ENCODE peak calls at places on chromosomes 7 and 10, in four cellular contexts. J, V, G and Y are unnamed samples.

GRCh38 chr7:77746824-77747165 is 50.5 kb downstream of the RSBN1L start:
- DNase-seq in J (no peak), V (no peak), G (no peak), Y (no peak)

GRCh38 chr7:91327341-91327740 is 63.1 kb downstream of the FZD1 start:
- DNase-seq in V (no peak), J (no peak), G (no peak), Y (no peak)

GRCh38 chr10:93408788-93409187 is 73.3 kb downstream of the MYOF start:
- DNase-seq in J (no peak), V (no peak), G (no peak), Y (no peak)

GRCh38 chr10:78921906-78922305 is 146.9 kb upstream of the ZMIZ1 start:
- DNase-seq in V (no peak), G (no peak), J (no peak), Y (no peak)

GRCh38 chr7:107563761-107564552 is at the start of the genes COG5 and DUS4L:
- DNase-seq in G (peak; percentile 85), V (peak; percentile 91), J (peak; percentile 79), Y (peak; percentile 87)

GRCh38 chr7:36261019-36261754 is 108.1 kb downstream of the EEPD1 start:
- DNase-seq in G (no peak), J (peak; percentile 76), V (peak; percentile 30), Y (no peak)

GRCh38 chr10:43863859-43864591 is 215.3 kb upstream of the ZNF32 start:
- DNase-seq in G (no peak), V (peak; percentile 92), J (peak; percentile 85), Y (peak; percentile 49)

GRCh38 chr7:26436996-26437547 is 145.4 kb downstream of the SNX10 start:
- DNase-seq in G (no peak), V (no peak), J (no peak), Y (no peak)

GRCh38 chr7:98369726-98370125 is 31.2 kb downstream of the BAIAP2L1 start:
- DNase-seq in G (no peak), J (no peak), V (peak; percentile 50), Y (no peak)

GRCh38 chr10:87092356-87092860 is 2.2 kb downstream of the GLUD1 start:
- DNase-seq in J (peak; percentile 37), V (peak; percentile 75), G (no peak), Y (no peak)

GRCh38 chr7:7344583-7344982 is 162.2 kb downstream of the C1GALT1 start:
- DNase-seq in V (no peak), G (no peak), J (no peak), Y (no peak)

GRCh38 chr7:54542920-54543539 is 855 bp downstream of the VSTM2A start:
- DNase-seq in G (no peak), V (peak; percentile 42), J (peak; percentile 5), Y (no peak)

GRCh38 chr7:148242271-148242801 is 348.2 kb upstream of the C7orf33 start:
- DNase-seq in G (peak; percentile 7), J (peak; percentile 16), V (peak; percentile 75), Y (peak; percentile 54)

GRCh38 chr10:98855403-98856189 is 380.1 kb downstream of the HPSE2 start:
- DNase-seq in J (no peak), V (no peak), G (no peak), Y (no peak)

GRCh38 chr7:135508853-135509588 is 881 bp downstream of the CNOT4 start:
- DNase-seq in V (peak; percentile 59), G (peak; percentile 60), J (peak; percentile 20), Y (peak; percentile 46)

GRCh38 chr10:23368816-23369640 is 24.4 kb upstream of the C10orf67 start:
- DNase-seq in G (peak; percentile 39), J (no peak), V (no peak), Y (no peak)

GRCh38 chr10:1526427-1527055 is 210.8 kb downstream of the ADARB2 start:
- DNase-seq in G (peak; percentile 91), J (no peak), V (no peak), Y (no peak)

DNA sequence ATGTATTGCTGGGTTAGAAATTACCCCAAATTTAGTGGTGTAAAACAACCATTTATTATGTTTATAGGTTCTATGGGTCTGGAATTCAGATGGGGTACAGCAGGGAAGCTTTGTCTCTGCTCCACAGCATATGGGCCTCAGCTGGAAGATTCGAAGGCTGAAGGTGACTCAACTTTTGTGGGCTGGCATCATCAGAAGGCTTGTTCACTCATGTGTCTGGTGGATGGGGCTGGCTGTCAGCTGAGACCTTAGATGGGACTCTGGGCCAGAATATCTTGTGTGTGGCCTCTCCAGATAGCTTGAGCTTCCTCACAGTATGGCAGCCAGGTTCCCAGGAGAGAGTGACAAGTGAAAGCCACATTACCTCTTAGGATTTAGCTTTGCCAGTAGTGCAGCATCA is 45.9 kb downstream of the ZNF503 start:
- DNase-seq in V (peak; percentile 23), G (no peak), J (peak; percentile 21), Y (no peak)
- H3K9ac ChIP-seq in V (no peak overlapping the region), G (no peak overlapping the region), J (no peak overlapping the region), Y (no peak overlapping the region)

DNA sequence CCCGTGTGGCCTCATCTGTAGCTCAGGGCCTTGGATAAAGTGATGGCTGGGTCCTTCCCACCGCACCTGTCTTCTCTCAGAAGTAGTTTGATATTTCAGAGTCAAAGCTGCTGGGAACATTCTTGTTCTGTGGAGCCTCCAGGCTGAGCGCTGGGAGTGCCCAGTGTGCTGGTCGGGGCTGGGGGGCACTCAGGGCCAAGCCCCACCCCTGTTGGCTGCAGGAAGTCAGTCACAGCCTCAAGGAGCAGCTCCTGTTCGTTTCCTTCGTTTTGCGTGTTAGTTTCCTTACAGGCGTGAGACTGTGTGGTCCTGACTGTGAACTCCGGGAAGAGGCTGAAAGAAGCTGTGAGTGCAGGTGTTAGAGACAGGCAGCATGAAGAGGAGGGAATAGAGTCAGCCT is 33.2 kb downstream of the POR start:
- DNase-seq in G (no peak), V (no peak), J (no peak), Y (no peak)
- H3K4me1 ChIP-seq in G (no peaks in the 10 kb centered on the region), V (peaks cover 15% of the 10 kb centered on the region), J (peaks cover 12% of the 10 kb centered on the region), Y (no peaks in the 10 kb centered on the region)

DNA sequence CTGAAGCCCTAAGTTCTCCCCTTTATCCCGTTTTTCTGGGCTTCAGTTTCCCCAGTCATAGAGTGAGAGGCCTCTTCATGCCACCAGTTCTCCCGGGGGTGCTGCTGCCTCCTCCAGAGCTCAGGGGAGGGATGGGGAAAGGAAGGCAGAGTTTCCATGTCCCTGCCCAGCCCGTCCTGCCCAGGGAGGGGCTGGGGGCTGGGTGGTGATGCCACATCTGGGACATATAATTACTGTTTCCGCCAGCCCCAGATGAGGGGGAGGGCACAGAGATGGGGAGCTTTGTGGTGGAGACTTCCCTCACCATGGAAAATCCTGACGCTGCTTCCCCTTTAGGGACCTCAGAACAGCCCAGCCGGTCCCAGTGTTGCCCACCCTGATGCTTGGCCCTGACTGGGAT is 4.1 kb downstream of the AQP1 start:
- DNase-seq in J (no peak), V (no peak), G (no peak), Y (no peak)
- H3K27ac ChIP-seq in J (no peak overlapping the region), V (no peak overlapping the region), G (no peak overlapping the region), Y (no peak overlapping the region)

DNA sequence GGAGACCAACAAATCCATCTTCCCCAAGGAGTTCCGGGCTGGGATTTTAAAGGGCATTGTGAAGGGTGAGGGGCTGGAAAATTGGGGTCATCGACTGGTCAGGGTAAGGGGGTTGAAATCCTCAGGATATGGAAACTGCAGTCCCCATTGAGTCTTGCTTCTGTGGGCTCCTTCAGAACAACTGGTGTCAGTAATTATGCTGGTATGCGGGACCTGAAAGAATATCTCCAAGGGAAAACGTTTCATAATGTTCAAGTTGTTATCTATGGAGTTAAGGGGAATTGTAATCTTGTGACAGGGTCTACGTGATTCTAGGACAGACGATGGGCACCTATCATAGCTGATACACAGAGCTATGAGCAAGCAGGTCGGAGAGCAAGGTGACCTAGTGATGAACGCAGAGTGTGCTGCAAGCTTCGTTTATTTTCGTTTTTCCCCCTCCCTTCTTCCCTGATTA is 494 bp upstream of the RHBDD2 start:
- DNase-seq in V (no peak), J (no peak), G (no peak), Y (no peak)
- H3K9ac ChIP-seq in V (peak overlapping the region; percentile 65), J (peak overlapping the region; percentile 84), G (peak overlapping the region; percentile 93), Y (peak overlapping the region; percentile 58)

DNA sequence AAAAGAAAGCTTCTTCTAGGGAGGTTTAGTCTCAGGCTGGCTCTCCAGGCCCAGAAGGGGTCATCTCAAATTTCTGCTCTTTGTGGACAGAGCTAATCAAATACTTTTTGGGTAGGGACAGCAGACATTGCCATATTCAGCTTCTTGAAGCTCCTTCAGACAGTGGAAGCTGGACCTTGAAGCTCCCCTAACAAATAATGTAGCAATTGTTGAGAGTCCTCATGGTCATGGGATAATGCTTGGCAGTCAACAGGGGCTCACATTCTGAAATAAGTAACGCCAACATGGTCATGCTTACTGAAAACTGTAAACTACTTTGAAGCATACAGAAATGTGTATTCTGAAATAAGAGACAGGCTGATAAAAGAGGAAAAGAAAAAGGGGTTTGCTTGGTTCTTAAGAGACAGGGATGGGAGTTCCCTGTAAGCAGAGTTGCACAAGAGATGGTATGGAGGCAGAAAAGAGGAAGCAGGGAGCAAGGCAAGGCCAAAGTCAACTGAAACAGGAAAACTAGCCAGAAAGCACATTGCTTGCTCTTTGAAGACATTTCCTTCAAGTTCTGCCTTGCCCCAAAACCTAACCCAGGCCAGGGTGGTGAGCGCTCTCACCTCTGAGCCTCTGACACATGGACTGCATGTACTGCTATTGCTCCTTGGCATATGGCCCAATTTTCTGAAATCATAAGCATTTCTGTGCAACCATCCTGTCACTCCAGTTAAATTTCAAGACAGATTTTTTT is 53.1 kb upstream of the KMT2E start:
- DNase-seq in G (no peak), J (no peak), V (peak; percentile 49), Y (peak; percentile 53)
- H3K4me1 ChIP-seq in G (no peaks in the 10 kb centered on the region), J (peaks cover 33% of the 10 kb centered on the region), V (peaks cover 20% of the 10 kb centered on the region), Y (peaks cover 3% of the 10 kb centered on the region)

DNA sequence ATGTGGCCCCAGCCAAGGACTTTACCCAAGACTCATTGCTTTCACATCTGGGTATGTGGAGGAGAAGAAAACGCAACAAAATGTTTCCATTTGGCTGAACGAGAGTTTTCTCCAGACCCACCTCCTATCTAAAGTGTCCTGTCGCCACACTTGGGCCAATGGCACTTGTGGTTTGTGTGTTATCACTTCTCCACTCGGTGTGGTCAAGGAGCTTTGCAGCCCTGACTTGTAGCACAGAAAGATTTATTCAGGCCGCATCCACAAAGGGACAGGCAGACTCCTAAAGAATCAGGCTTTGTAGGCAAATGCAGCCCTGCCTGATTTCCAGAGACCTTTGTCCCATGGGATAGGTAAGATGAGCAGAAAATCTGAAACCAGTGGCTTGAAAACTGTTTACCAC is 12.8 kb upstream of the LRRC4 start:
- DNase-seq in V (no peak), G (no peak), J (no peak), Y (no peak)
- H3K27ac ChIP-seq in V (no peak overlapping the region), G (no peak overlapping the region), J (no peak overlapping the region), Y (no peak overlapping the region)

DNA sequence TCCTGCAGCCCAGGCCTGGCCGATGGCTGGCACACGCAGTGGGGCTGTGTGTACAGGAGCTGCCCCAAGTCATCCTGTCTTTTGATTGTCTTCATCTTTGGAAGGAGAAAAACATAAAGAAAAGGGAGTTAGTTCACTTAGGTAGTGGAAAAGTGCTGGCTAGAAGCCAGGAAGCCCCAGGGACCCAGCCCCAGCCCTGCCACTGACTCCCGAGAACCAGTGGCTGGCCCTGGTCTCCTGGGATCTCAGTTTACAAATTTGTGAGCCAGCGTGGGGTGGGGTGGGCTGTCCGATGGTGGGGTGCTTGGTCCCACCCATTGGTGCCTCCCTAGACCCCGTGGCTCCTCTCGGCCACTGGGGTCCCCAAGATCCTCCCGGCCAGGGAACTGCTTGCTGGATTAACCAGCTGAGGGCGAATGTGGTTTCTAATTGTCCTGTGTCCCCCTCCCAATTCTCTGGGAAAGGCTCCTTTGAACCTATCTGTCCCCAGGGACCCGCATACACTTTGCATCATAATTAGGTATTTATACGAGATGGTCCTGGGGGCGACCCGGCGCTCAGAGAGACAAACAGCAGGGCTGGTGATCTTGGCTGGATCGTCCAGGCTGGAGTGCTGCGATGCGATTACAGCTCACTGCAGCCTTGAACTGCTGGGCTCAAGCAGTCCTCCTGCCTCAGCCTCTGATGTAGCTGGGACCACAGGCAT is 16.3 kb upstream of the CHST12 start:
- DNase-seq in V (no peak), J (no peak), G (no peak), Y (no peak)
- H3K9ac ChIP-seq in V (no peak overlapping the region), J (no peak overlapping the region), G (no peak overlapping the region), Y (no peak overlapping the region)

GRCh38 chr7:1459930-1460756 is 873 bp upstream of the MICALL2 start:
- DNase-seq in V (peak; percentile 56), J (no peak), G (no peak), Y (no peak)
- H3K4me1 ChIP-seq in V (peaks cover 21% of the 10 kb centered on the region), J (peaks cover 29% of the 10 kb centered on the region), G (peaks cover 24% of the 10 kb centered on the region), Y (peaks cover 32% of the 10 kb centered on the region)